ENCODE peak calls at places on chromosomes 13 and 19, in nine cellular contexts. One of them, this sample, is unnamed.

GRCh38 chr13:77861716-77862115 is 56.9 kb downstream of the EDNRB start:
- DNase-seq in left lung: no peak
- DNase-seq in sigmoid colon: no peak
- DNase-seq in aorta: no peak
- DNase-seq in adrenal gland: no peak
- DNase-seq in stimulated activated CD4-positive, alpha-beta T cell treated with anti-CD3 and anti-CD28 coated beads, Interleukin-12 subunit alpha, Interleukin-12 subunit beta, amount 100 ng/mL, for 4 hours: no peak
- DNase-seq in NCI-H1092: no peak
- DNase-seq in activated naive CD4-positive, alpha-beta T cell: no peak
- DNase-seq in cardiac muscle cell: peak; percentile 48
- DNase-seq in this sample: no peak

GRCh38 chr13:37418490-37418889 is 180.1 kb downstream of the POSTN start:
- DNase-seq in stimulated activated CD4-positive, alpha-beta T cell treated with anti-CD3 and anti-CD28 coated beads, Interleukin-12 subunit alpha, Interleukin-12 subunit beta, amount 100 ng/mL, for 4 hours: no peak
- DNase-seq in NCI-H1092: no peak
- DNase-seq in left lung: no peak
- DNase-seq in activated naive CD4-positive, alpha-beta T cell: no peak
- DNase-seq in sigmoid colon: no peak
- DNase-seq in aorta: no peak
- DNase-seq in adrenal gland: no peak
- DNase-seq in cardiac muscle cell: peak; percentile 10
- DNase-seq in this sample: no peak

GRCh38 chr19:20079487-20079886 is 1.7 kb downstream of the ZNF90 start:
- DNase-seq in NCI-H1092: no peak
- DNase-seq in aorta: no peak
- DNase-seq in adrenal gland: no peak
- DNase-seq in left lung: no peak
- DNase-seq in cardiac muscle cell: peak; percentile 30
- DNase-seq in activated naive CD4-positive, alpha-beta T cell: no peak
- DNase-seq in stimulated activated CD4-positive, alpha-beta T cell treated with anti-CD3 and anti-CD28 coated beads, Interleukin-12 subunit alpha, Interleukin-12 subunit beta, amount 100 ng/mL, for 4 hours: no peak
- DNase-seq in sigmoid colon: no peak
- DNase-seq in this sample: no peak

GRCh38 chr13:89029062-89029461 is 1357.9 kb downstream of the SLITRK5 start:
- DNase-seq in cardiac muscle cell: no peak
- DNase-seq in NCI-H1092: no peak
- DNase-seq in left lung: no peak
- DNase-seq in stimulated activated CD4-positive, alpha-beta T cell treated with anti-CD3 and anti-CD28 coated beads, Interleukin-12 subunit alpha, Interleukin-12 subunit beta, amount 100 ng/mL, for 4 hours: no peak
- DNase-seq in adrenal gland: no peak
- DNase-seq in activated naive CD4-positive, alpha-beta T cell: no peak
- DNase-seq in aorta: no peak
- DNase-seq in sigmoid colon: no peak
- DNase-seq in this sample: no peak

GRCh38 chr13:54029226-54029625 is 1000.6 kb downstream of the OLFM4 start:
- DNase-seq in cardiac muscle cell: no peak
- DNase-seq in left lung: no peak
- DNase-seq in aorta: no peak
- DNase-seq in adrenal gland: no peak
- DNase-seq in activated naive CD4-positive, alpha-beta T cell: no peak
- DNase-seq in sigmoid colon: no peak
- DNase-seq in NCI-H1092: no peak
- DNase-seq in stimulated activated CD4-positive, alpha-beta T cell treated with anti-CD3 and anti-CD28 coated beads, Interleukin-12 subunit alpha, Interleukin-12 subunit beta, amount 100 ng/mL, for 4 hours: no peak
- DNase-seq in this sample: no peak

GRCh38 chr19:19259741-19260140 is 13.4 kb downstream of the TM6SF2 start:
- DNase-seq in stimulated activated CD4-positive, alpha-beta T cell treated with anti-CD3 and anti-CD28 coated beads, Interleukin-12 subunit alpha, Interleukin-12 subunit beta, amount 100 ng/mL, for 4 hours: no peak
- DNase-seq in cardiac muscle cell: peak; percentile 12
- DNase-seq in NCI-H1092: no peak
- DNase-seq in adrenal gland: no peak
- DNase-seq in left lung: no peak
- DNase-seq in sigmoid colon: no peak
- DNase-seq in aorta: no peak
- DNase-seq in activated naive CD4-positive, alpha-beta T cell: no peak
- DNase-seq in this sample: peak; percentile 4

GRCh38 chr13:30141773-30142501 is 165.4 kb downstream of the KATNAL1 start:
- DNase-seq in NCI-H1092: no peak
- DNase-seq in cardiac muscle cell: no peak
- DNase-seq in stimulated activated CD4-positive, alpha-beta T cell treated with anti-CD3 and anti-CD28 coated beads, Interleukin-12 subunit alpha, Interleukin-12 subunit beta, amount 100 ng/mL, for 4 hours: no peak
- DNase-seq in activated naive CD4-positive, alpha-beta T cell: no peak
- DNase-seq in left lung: no peak
- DNase-seq in aorta: no peak
- DNase-seq in adrenal gland: no peak
- DNase-seq in sigmoid colon: no peak
- DNase-seq in this sample: no peak

GRCh38 chr19:57192064-57192395 is 730 bp downstream of the ZNF264 start:
- DNase-seq in NCI-H1092: no peak
- DNase-seq in cardiac muscle cell: peak; percentile 9
- DNase-seq in sigmoid colon: no peak
- DNase-seq in activated naive CD4-positive, alpha-beta T cell: no peak
- DNase-seq in left lung: no peak
- DNase-seq in aorta: no peak
- DNase-seq in adrenal gland: no peak
- DNase-seq in stimulated activated CD4-positive, alpha-beta T cell treated with anti-CD3 and anti-CD28 coated beads, Interleukin-12 subunit alpha, Interleukin-12 subunit beta, amount 100 ng/mL, for 4 hours: no peak
- DNase-seq in this sample: no peak

GRCh38 chr13:95484052-95484451 is 68.5 kb upstream of the CLDN10 start:
- DNase-seq in stimulated activated CD4-positive, alpha-beta T cell treated with anti-CD3 and anti-CD28 coated beads, Interleukin-12 subunit alpha, Interleukin-12 subunit beta, amount 100 ng/mL, for 4 hours: no peak
- DNase-seq in activated naive CD4-positive, alpha-beta T cell: no peak
- DNase-seq in adrenal gland: no peak
- DNase-seq in aorta: no peak
- DNase-seq in sigmoid colon: no peak
- DNase-seq in left lung: no peak
- DNase-seq in NCI-H1092: no peak
- DNase-seq in cardiac muscle cell: no peak
- DNase-seq in this sample: no peak

GRCh38 chr13:40927929-40928328 is 91.2 kb downstream of the ELF1 start:
- DNase-seq in cardiac muscle cell: no peak
- DNase-seq in sigmoid colon: no peak
- DNase-seq in adrenal gland: no peak
- DNase-seq in activated naive CD4-positive, alpha-beta T cell: no peak
- DNase-seq in aorta: no peak
- DNase-seq in NCI-H1092: no peak
- DNase-seq in stimulated activated CD4-positive, alpha-beta T cell treated with anti-CD3 and anti-CD28 coated beads, Interleukin-12 subunit alpha, Interleukin-12 subunit beta, amount 100 ng/mL, for 4 hours: no peak
- DNase-seq in left lung: no peak
- DNase-seq in this sample: no peak

GRCh38 chr13:107364658-107365057 is 796.7 kb upstream of the ARGLU1 start:
- DNase-seq in NCI-H1092: no peak
- DNase-seq in stimulated activated CD4-positive, alpha-beta T cell treated with anti-CD3 and anti-CD28 coated beads, Interleukin-12 subunit alpha, Interleukin-12 subunit beta, amount 100 ng/mL, for 4 hours: no peak
- DNase-seq in cardiac muscle cell: no peak
- DNase-seq in activated naive CD4-positive, alpha-beta T cell: no peak
- DNase-seq in left lung: no peak
- DNase-seq in aorta: no peak
- DNase-seq in adrenal gland: no peak
- DNase-seq in sigmoid colon: no peak
- DNase-seq in this sample: no peak

GRCh38 chr13:48896312-48896711 is 79.4 kb upstream of the FNDC3A start:
- DNase-seq in sigmoid colon: no peak
- DNase-seq in aorta: no peak
- DNase-seq in activated naive CD4-positive, alpha-beta T cell: no peak
- DNase-seq in left lung: no peak
- DNase-seq in NCI-H1092: no peak
- DNase-seq in adrenal gland: no peak
- DNase-seq in cardiac muscle cell: peak; percentile 49
- DNase-seq in stimulated activated CD4-positive, alpha-beta T cell treated with anti-CD3 and anti-CD28 coated beads, Interleukin-12 subunit alpha, Interleukin-12 subunit beta, amount 100 ng/mL, for 4 hours: no peak
- DNase-seq in this sample: no peak

GRCh38 chr13:31115616-31116015 is 46.1 kb downstream of the HSPH1 start:
- DNase-seq in NCI-H1092: no peak
- DNase-seq in aorta: no peak
- DNase-seq in stimulated activated CD4-positive, alpha-beta T cell treated with anti-CD3 and anti-CD28 coated beads, Interleukin-12 subunit alpha, Interleukin-12 subunit beta, amount 100 ng/mL, for 4 hours: no peak
- DNase-seq in left lung: no peak
- DNase-seq in sigmoid colon: no peak
- DNase-seq in cardiac muscle cell: no peak
- DNase-seq in activated naive CD4-positive, alpha-beta T cell: no peak
- DNase-seq in adrenal gland: no peak
- DNase-seq in this sample: no peak

GRCh38 chr13:23620211-23620610 is 50.0 kb downstream of the TNFRSF19 start:
- DNase-seq in adrenal gland: no peak
- DNase-seq in activated naive CD4-positive, alpha-beta T cell: no peak
- DNase-seq in cardiac muscle cell: no peak
- DNase-seq in sigmoid colon: no peak
- DNase-seq in left lung: no peak
- DNase-seq in stimulated activated CD4-positive, alpha-beta T cell treated with anti-CD3 and anti-CD28 coated beads, Interleukin-12 subunit alpha, Interleukin-12 subunit beta, amount 100 ng/mL, for 4 hours: no peak
- DNase-seq in NCI-H1092: no peak
- DNase-seq in aorta: no peak
- DNase-seq in this sample: no peak

GRCh38 chr13:46469064-46469463 is 82.0 kb upstream of the RUBCNL start:
- DNase-seq in cardiac muscle cell: peak; percentile 71
- DNase-seq in aorta: no peak
- DNase-seq in left lung: no peak
- DNase-seq in activated naive CD4-positive, alpha-beta T cell: no peak
- DNase-seq in NCI-H1092: no peak
- DNase-seq in adrenal gland: no peak
- DNase-seq in sigmoid colon: no peak
- DNase-seq in stimulated activated CD4-positive, alpha-beta T cell treated with anti-CD3 and anti-CD28 coated beads, Interleukin-12 subunit alpha, Interleukin-12 subunit beta, amount 100 ng/mL, for 4 hours: no peak
- DNase-seq in this sample: no peak

GRCh38 chr13:33197551-33197971 is 88.0 kb downstream of the STARD13 start:
- DNase-seq in sigmoid colon: no peak
- DNase-seq in adrenal gland: no peak
- DNase-seq in cardiac muscle cell: no peak
- DNase-seq in activated naive CD4-positive, alpha-beta T cell: no peak
- DNase-seq in stimulated activated CD4-positive, alpha-beta T cell treated with anti-CD3 and anti-CD28 coated beads, Interleukin-12 subunit alpha, Interleukin-12 subunit beta, amount 100 ng/mL, for 4 hours: no peak
- DNase-seq in NCI-H1092: no peak
- DNase-seq in aorta: no peak
- DNase-seq in left lung: no peak
- DNase-seq in this sample: no peak

GRCh38 chr13:107807306-107808073 is 407.8 kb downstream of the LIG4 start:
- DNase-seq in left lung: no peak
- DNase-seq in aorta: no peak
- DNase-seq in adrenal gland: no peak
- DNase-seq in cardiac muscle cell: peak; percentile 9
- DNase-seq in activated naive CD4-positive, alpha-beta T cell: no peak
- DNase-seq in NCI-H1092: peak; percentile 55
- DNase-seq in sigmoid colon: no peak
- DNase-seq in stimulated activated CD4-positive, alpha-beta T cell treated with anti-CD3 and anti-CD28 coated beads, Interleukin-12 subunit alpha, Interleukin-12 subunit beta, amount 100 ng/mL, for 4 hours: no peak
- DNase-seq in this sample: peak; percentile 40

GRCh38 chr13:75931116-75931515 is 295.0 kb downstream of the LMO7 start:
- DNase-seq in NCI-H1092: no peak
- DNase-seq in aorta: no peak
- DNase-seq in sigmoid colon: no peak
- DNase-seq in activated naive CD4-positive, alpha-beta T cell: no peak
- DNase-seq in cardiac muscle cell: no peak
- DNase-seq in stimulated activated CD4-positive, alpha-beta T cell treated with anti-CD3 and anti-CD28 coated beads, Interleukin-12 subunit alpha, Interleukin-12 subunit beta, amount 100 ng/mL, for 4 hours: no peak
- DNase-seq in adrenal gland: no peak
- DNase-seq in left lung: no peak
- DNase-seq in this sample: no peak

GRCh38 chr19:31314849-31315620 is 34.2 kb downstream of the TSHZ3 start:
- DNase-seq in cardiac muscle cell: no peak
- DNase-seq in adrenal gland: no peak
- DNase-seq in NCI-H1092: no peak
- DNase-seq in left lung: peak; percentile 31
- DNase-seq in stimulated activated CD4-positive, alpha-beta T cell treated with anti-CD3 and anti-CD28 coated beads, Interleukin-12 subunit alpha, Interleukin-12 subunit beta, amount 100 ng/mL, for 4 hours: no peak
- DNase-seq in activated naive CD4-positive, alpha-beta T cell: no peak
- DNase-seq in sigmoid colon: peak; percentile 65
- DNase-seq in aorta: no peak
- DNase-seq in this sample: no peak

GRCh38 chr13:42211704-42212103 is 60.2 kb upstream of the AKAP11 start:
- DNase-seq in left lung: no peak
- DNase-seq in aorta: no peak
- DNase-seq in NCI-H1092: no peak
- DNase-seq in cardiac muscle cell: no peak
- DNase-seq in adrenal gland: no peak
- DNase-seq in stimulated activated CD4-positive, alpha-beta T cell treated with anti-CD3 and anti-CD28 coated beads, Interleukin-12 subunit alpha, Interleukin-12 subunit beta, amount 100 ng/mL, for 4 hours: no peak
- DNase-seq in sigmoid colon: no peak
- DNase-seq in activated naive CD4-positive, alpha-beta T cell: no peak
- DNase-seq in this sample: no peak

GRCh38 chr19:14954071-14954655 is 12.9 kb downstream of the OR7C2 start:
- DNase-seq in sigmoid colon: no peak
- DNase-seq in adrenal gland: no peak
- DNase-seq in aorta: no peak
- DNase-seq in cardiac muscle cell: no peak
- DNase-seq in left lung: no peak
- DNase-seq in stimulated activated CD4-positive, alpha-beta T cell treated with anti-CD3 and anti-CD28 coated beads, Interleukin-12 subunit alpha, Interleukin-12 subunit beta, amount 100 ng/mL, for 4 hours: no peak
- DNase-seq in NCI-H1092: no peak
- DNase-seq in activated naive CD4-positive, alpha-beta T cell: no peak
- DNase-seq in this sample: no peak

GRCh38 chr13:47017476-47017875 is 120.6 kb upstream of the HTR2A start:
- DNase-seq in aorta: no peak
- DNase-seq in NCI-H1092: no peak
- DNase-seq in activated naive CD4-positive, alpha-beta T cell: no peak
- DNase-seq in stimulated activated CD4-positive, alpha-beta T cell treated with anti-CD3 and anti-CD28 coated beads, Interleukin-12 subunit alpha, Interleukin-12 subunit beta, amount 100 ng/mL, for 4 hours: no peak
- DNase-seq in cardiac muscle cell: peak; percentile 47
- DNase-seq in sigmoid colon: no peak
- DNase-seq in adrenal gland: no peak
- DNase-seq in left lung: no peak
- DNase-seq in this sample: no peak

GRCh38 chr13:49627831-49628652 is at the start of gene ARL11:
- DNase-seq in activated naive CD4-positive, alpha-beta T cell: peak; percentile 50
- DNase-seq in cardiac muscle cell: no peak
- DNase-seq in aorta: peak; percentile 82
- DNase-seq in stimulated activated CD4-positive, alpha-beta T cell treated with anti-CD3 and anti-CD28 coated beads, Interleukin-12 subunit alpha, Interleukin-12 subunit beta, amount 100 ng/mL, for 4 hours: peak; percentile 50
- DNase-seq in adrenal gland: peak; percentile 52
- DNase-seq in left lung: peak; percentile 87
- DNase-seq in NCI-H1092: no peak
- DNase-seq in sigmoid colon: peak; percentile 76
- DNase-seq in this sample: no peak

GRCh38 chr19:18978616-18979015 is 37.6 kb upstream of the HOMER3 start:
- DNase-seq in stimulated activated CD4-positive, alpha-beta T cell treated with anti-CD3 and anti-CD28 coated beads, Interleukin-12 subunit alpha, Interleukin-12 subunit beta, amount 100 ng/mL, for 4 hours: no peak
- DNase-seq in NCI-H1092: no peak
- DNase-seq in adrenal gland: no peak
- DNase-seq in cardiac muscle cell: no peak
- DNase-seq in left lung: no peak
- DNase-seq in sigmoid colon: no peak
- DNase-seq in aorta: no peak
- DNase-seq in activated naive CD4-positive, alpha-beta T cell: no peak
- DNase-seq in this sample: no peak

GRCh38 chr19:29815231-29815630 is 3.4 kb downstream of the CCNE1 start:
- DNase-seq in stimulated activated CD4-positive, alpha-beta T cell treated with anti-CD3 and anti-CD28 coated beads, Interleukin-12 subunit alpha, Interleukin-12 subunit beta, amount 100 ng/mL, for 4 hours: no peak
- DNase-seq in aorta: no peak
- DNase-seq in adrenal gland: no peak
- DNase-seq in left lung: no peak
- DNase-seq in NCI-H1092: no peak
- DNase-seq in sigmoid colon: no peak
- DNase-seq in cardiac muscle cell: no peak
- DNase-seq in activated naive CD4-positive, alpha-beta T cell: no peak
- DNase-seq in this sample: no peak

GRCh38 chr13:74133657-74134201 is 475 bp downstream of the KLF12 start:
- DNase-seq in cardiac muscle cell: peak; percentile 96
- DNase-seq in sigmoid colon: peak; percentile 95
- DNase-seq in NCI-H1092: peak; percentile 83
- DNase-seq in activated naive CD4-positive, alpha-beta T cell: peak; percentile 84
- DNase-seq in stimulated activated CD4-positive, alpha-beta T cell treated with anti-CD3 and anti-CD28 coated beads, Interleukin-12 subunit alpha, Interleukin-12 subunit beta, amount 100 ng/mL, for 4 hours: peak; percentile 66
- DNase-seq in adrenal gland: peak; percentile 78
- DNase-seq in aorta: peak; percentile 91
- DNase-seq in left lung: peak; percentile 84
- DNase-seq in this sample: peak; percentile 64

GRCh38 chr13:112064222-112064621 is 2.7 kb upstream of the SOX1 start:
- DNase-seq in left lung: no peak
- DNase-seq in sigmoid colon: no peak
- DNase-seq in cardiac muscle cell: no peak
- DNase-seq in NCI-H1092: peak; percentile 85
- DNase-seq in activated naive CD4-positive, alpha-beta T cell: no peak
- DNase-seq in stimulated activated CD4-positive, alpha-beta T cell treated with anti-CD3 and anti-CD28 coated beads, Interleukin-12 subunit alpha, Interleukin-12 subunit beta, amount 100 ng/mL, for 4 hours: no peak
- DNase-seq in aorta: no peak
- DNase-seq in adrenal gland: no peak
- DNase-seq in this sample: no peak

GRCh38 chr13:72456486-72456885 is 270.9 kb downstream of the MZT1 start:
- DNase-seq in activated naive CD4-positive, alpha-beta T cell: no peak
- DNase-seq in cardiac muscle cell: no peak
- DNase-seq in left lung: no peak
- DNase-seq in stimulated activated CD4-positive, alpha-beta T cell treated with anti-CD3 and anti-CD28 coated beads, Interleukin-12 subunit alpha, Interleukin-12 subunit beta, amount 100 ng/mL, for 4 hours: no peak
- DNase-seq in NCI-H1092: no peak
- DNase-seq in adrenal gland: no peak
- DNase-seq in sigmoid colon: no peak
- DNase-seq in aorta: no peak
- DNase-seq in this sample: no peak

GRCh38 chr13:88948501-88948900 is 1277.3 kb downstream of the SLITRK5 start:
- DNase-seq in cardiac muscle cell: no peak
- DNase-seq in stimulated activated CD4-positive, alpha-beta T cell treated with anti-CD3 and anti-CD28 coated beads, Interleukin-12 subunit alpha, Interleukin-12 subunit beta, amount 100 ng/mL, for 4 hours: no peak
- DNase-seq in activated naive CD4-positive, alpha-beta T cell: no peak
- DNase-seq in left lung: no peak
- DNase-seq in adrenal gland: no peak
- DNase-seq in aorta: no peak
- DNase-seq in sigmoid colon: no peak
- DNase-seq in NCI-H1092: no peak
- DNase-seq in this sample: no peak

GRCh38 chr13:29548722-29549446 is 46.6 kb downstream of the SLC7A1 start:
- DNase-seq in NCI-H1092: no peak
- DNase-seq in sigmoid colon: no peak
- DNase-seq in activated naive CD4-positive, alpha-beta T cell: no peak
- DNase-seq in aorta: no peak
- DNase-seq in stimulated activated CD4-positive, alpha-beta T cell treated with anti-CD3 and anti-CD28 coated beads, Interleukin-12 subunit alpha, Interleukin-12 subunit beta, amount 100 ng/mL, for 4 hours: no peak
- DNase-seq in cardiac muscle cell: peak; percentile 26
- DNase-seq in left lung: no peak
- DNase-seq in adrenal gland: no peak
- DNase-seq in this sample: peak; percentile 68

GRCh38 chr19:50896591-50897190 is 14.5 kb downstream of the KLK4 start:
- DNase-seq in sigmoid colon: no peak
- DNase-seq in aorta: no peak
- DNase-seq in stimulated activated CD4-positive, alpha-beta T cell treated with anti-CD3 and anti-CD28 coated beads, Interleukin-12 subunit alpha, Interleukin-12 subunit beta, amount 100 ng/mL, for 4 hours: no peak
- DNase-seq in cardiac muscle cell: peak; percentile 40
- DNase-seq in left lung: no peak
- DNase-seq in adrenal gland: peak; percentile 62
- DNase-seq in NCI-H1092: no peak
- DNase-seq in activated naive CD4-positive, alpha-beta T cell: no peak
- DNase-seq in this sample: no peak

This sample was measured in pulmonary artery endothelial cell.